ENCODE peak calls at places on chromosomes 12 and 14, in six cellular contexts. One of them, this sample, is unnamed.

GRCh38 chr12:6241495-6241894 is 41.3 kb downstream of the CD9 start:
- DNase-seq in A549: no peak
- DNase-seq in HepG2: no peak
- DNase-seq in K562: peak
- DNase-seq in GM12878: no peak
- DNase-seq in endothelial cell of umbilical vein: peak
- DNase-seq in this sample: no peak

GRCh38 chr12:57864382-57864781 is 17.9 kb upstream of the CTDSP2 start:
- DNase-seq in A549: no peak
- DNase-seq in HepG2: no peak
- DNase-seq in K562: no peak
- DNase-seq in GM12878: no peak
- DNase-seq in endothelial cell of umbilical vein: no peak
- DNase-seq in this sample: no peak

GRCh38 chr12:89707992-89708792 is 446 bp downstream of the ATP2B1 start:
- DNase-seq in A549: peak
- DNase-seq in HepG2: no peak
- DNase-seq in K562: peak
- DNase-seq in GM12878: no peak
- DNase-seq in endothelial cell of umbilical vein: peak
- DNase-seq in this sample: peak

GRCh38 chr12:79692860-79693605 is 2.3 kb upstream of the PAWR start:
- DNase-seq in A549: no peak
- DNase-seq in HepG2: no peak
- DNase-seq in K562: no peak
- DNase-seq in GM12878: no peak
- DNase-seq in endothelial cell of umbilical vein: no peak
- DNase-seq in this sample: no peak

GRCh38 chr12:6078378-6079083 is 45.9 kb downstream of the VWF start:
- DNase-seq in A549: no peak
- DNase-seq in HepG2: no peak
- DNase-seq in K562: no peak
- DNase-seq in GM12878: no peak
- DNase-seq in endothelial cell of umbilical vein: no peak
- DNase-seq in this sample: no peak

GRCh38 chr14:79466938-79467527 is 744.3 kb downstream of the DIO2 start:
- DNase-seq in A549: no peak
- DNase-seq in HepG2: no peak
- DNase-seq in K562: no peak
- DNase-seq in GM12878: no peak
- DNase-seq in endothelial cell of umbilical vein: no peak
- DNase-seq in this sample: no peak

GRCh38 chr12:52603314-52603713 is 2.1 kb upstream of the KRT72 start:
- DNase-seq in A549: no peak
- DNase-seq in HepG2: no peak
- DNase-seq in K562: no peak
- DNase-seq in GM12878: no peak
- DNase-seq in endothelial cell of umbilical vein: no peak
- DNase-seq in this sample: no peak

GRCh38 chr12:84701041-84701440 is 211.6 kb downstream of the SLC6A15 start:
- DNase-seq in A549: no peak
- DNase-seq in HepG2: no peak
- DNase-seq in K562: no peak
- DNase-seq in GM12878: no peak
- DNase-seq in endothelial cell of umbilical vein: no peak
- DNase-seq in this sample: no peak

GRCh38 chr12:20624718-20625117 is 70.4 kb upstream of the SLCO1C1 start:
- DNase-seq in A549: peak
- DNase-seq in HepG2: peak
- DNase-seq in K562: no peak
- DNase-seq in GM12878: no peak
- DNase-seq in endothelial cell of umbilical vein: peak
- DNase-seq in this sample: no peak

GRCh38 chr14:98548071-98548686 is 723.8 kb downstream of the BCL11B start:
- DNase-seq in A549: no peak
- DNase-seq in HepG2: no peak
- DNase-seq in K562: no peak
- DNase-seq in GM12878: no peak
- DNase-seq in endothelial cell of umbilical vein: no peak
- DNase-seq in this sample: no peak

DNA sequence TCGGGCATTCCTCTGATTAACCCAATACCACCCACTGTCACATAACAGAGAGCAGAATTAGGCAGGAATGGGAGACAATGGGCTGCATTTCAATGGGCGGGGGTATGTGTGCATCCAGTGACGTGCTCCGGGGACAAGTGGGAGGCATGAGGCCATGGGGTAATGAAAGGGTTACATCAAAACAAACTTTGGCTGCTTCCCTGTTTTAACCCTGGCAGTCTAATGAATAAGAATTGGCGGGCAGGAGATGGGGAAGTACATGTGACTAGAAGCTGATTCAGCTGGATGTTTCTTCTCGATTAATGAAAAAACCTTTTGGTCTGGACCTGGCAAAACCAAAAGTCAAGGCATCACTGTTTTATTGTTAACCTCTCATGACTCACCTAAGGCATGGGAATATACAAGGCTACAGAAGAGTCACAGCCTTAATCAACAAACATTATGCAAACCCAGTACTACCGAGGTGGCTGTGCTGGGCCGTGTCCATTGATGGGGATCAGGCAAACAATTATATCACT is 44.2 kb downstream of the SOCS2 start:
- DNase-seq in A549: peak
- DNase-seq in HepG2: no peak
- DNase-seq in K562: no peak
- DNase-seq in GM12878: no peak
- DNase-seq in endothelial cell of umbilical vein: no peak
- DNase-seq in this sample: no peak
- TF ChIP-seq POLR2A in A549: no peak
- TF ChIP-seq POLR2A in HepG2: no peak
- TF ChIP-seq POLR2A in K562: no peak
- TF ChIP-seq POLR2A in GM12878: no peak
- TF ChIP-seq POLR2A in endothelial cell of umbilical vein: no peak
- TF ChIP-seq POLR2A in this sample: no peak

GRCh38 chr14:101109981-101110728 is 206.6 kb upstream of the RTL1 start:
- DNase-seq in A549: no peak
- DNase-seq in HepG2: no peak
- DNase-seq in K562: no peak
- DNase-seq in GM12878: no peak
- DNase-seq in endothelial cell of umbilical vein: no peak
- DNase-seq in this sample: no peak
- TF ChIP-seq MAX in A549: no peak
- TF ChIP-seq MAX in HepG2: no peak
- TF ChIP-seq MAX in K562: no peak
- TF ChIP-seq MAX in GM12878: no peak
- TF ChIP-seq MAX in endothelial cell of umbilical vein: no peak
- TF ChIP-seq MAX in this sample: no peak

GRCh38 chr12:69569236-69569635 is 16.0 kb upstream of the CCT2 start:
- DNase-seq in A549: no peak
- DNase-seq in HepG2: no peak
- DNase-seq in K562: no peak
- DNase-seq in GM12878: no peak
- DNase-seq in endothelial cell of umbilical vein: no peak
- DNase-seq in this sample: no peak

GRCh38 chr12:69566603-69567002 is 18.7 kb upstream of the CCT2 start:
- DNase-seq in A549: no peak
- DNase-seq in HepG2: no peak
- DNase-seq in K562: no peak
- DNase-seq in GM12878: no peak
- DNase-seq in endothelial cell of umbilical vein: no peak
- DNase-seq in this sample: peak

GRCh38 chr12:69570000-69570516 is 15.2 kb upstream of the CCT2 start:
- DNase-seq in A549: peak
- DNase-seq in HepG2: no peak
- DNase-seq in K562: no peak
- DNase-seq in GM12878: no peak
- DNase-seq in endothelial cell of umbilical vein: no peak
- DNase-seq in this sample: no peak

GRCh38 chr12:69575346-69575745 is 9.9 kb upstream of the CCT2 start:
- DNase-seq in A549: no peak
- DNase-seq in HepG2: no peak
- DNase-seq in K562: no peak
- DNase-seq in GM12878: no peak
- DNase-seq in endothelial cell of umbilical vein: no peak
- DNase-seq in this sample: no peak

DNA sequence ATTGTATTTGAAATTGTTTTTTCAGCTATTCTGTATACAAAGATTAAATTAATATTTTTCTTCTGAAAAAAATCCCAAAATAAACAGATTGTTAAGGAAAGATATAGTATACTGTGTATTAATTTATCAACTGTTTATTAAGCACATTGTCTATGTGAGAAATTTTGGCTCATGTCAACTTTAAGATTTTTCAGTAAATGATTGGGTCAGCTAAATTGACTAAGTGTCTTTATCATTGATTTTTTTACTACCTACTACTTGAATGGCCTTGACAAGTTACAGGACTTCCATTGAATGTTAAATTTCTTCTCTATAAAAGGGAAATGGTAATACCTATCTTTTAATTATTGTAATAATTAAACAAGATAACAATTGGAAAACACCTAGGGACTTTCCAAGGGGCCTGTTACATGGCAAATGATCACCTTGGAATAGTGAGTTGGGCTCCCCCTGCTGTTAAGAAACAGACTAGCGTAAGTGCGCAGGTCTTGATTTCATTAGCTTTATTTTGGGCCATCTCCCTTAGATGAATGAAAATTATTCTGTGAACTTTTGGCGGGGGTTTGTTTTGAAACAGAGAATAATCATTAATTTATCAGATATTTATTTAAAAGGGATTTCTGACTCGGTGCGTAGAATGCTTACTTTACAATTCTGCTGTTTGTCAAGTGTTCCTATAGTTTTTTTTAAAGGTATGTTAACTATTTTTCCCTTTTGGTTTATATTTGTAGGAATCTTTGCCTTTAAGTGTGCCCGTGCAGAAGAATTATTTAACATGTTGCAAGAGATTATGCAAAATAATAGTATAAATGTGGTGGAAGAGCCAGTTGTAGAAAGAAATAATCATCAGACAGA is 14.5 kb upstream of the CCT2 start:
- DNase-seq in A549: peak
- DNase-seq in HepG2: peak
- DNase-seq in K562: peak
- DNase-seq in GM12878: peak
- DNase-seq in endothelial cell of umbilical vein: peak
- DNase-seq in this sample: peak
- TF ChIP-seq MYC in A549: no peak
- TF ChIP-seq MYC in HepG2: no peak
- TF ChIP-seq MYC in K562: no peak
- TF ChIP-seq MYC in GM12878: no peak
- TF ChIP-seq MYC in endothelial cell of umbilical vein: no peak
- TF ChIP-seq MYC in this sample: no peak

DNA sequence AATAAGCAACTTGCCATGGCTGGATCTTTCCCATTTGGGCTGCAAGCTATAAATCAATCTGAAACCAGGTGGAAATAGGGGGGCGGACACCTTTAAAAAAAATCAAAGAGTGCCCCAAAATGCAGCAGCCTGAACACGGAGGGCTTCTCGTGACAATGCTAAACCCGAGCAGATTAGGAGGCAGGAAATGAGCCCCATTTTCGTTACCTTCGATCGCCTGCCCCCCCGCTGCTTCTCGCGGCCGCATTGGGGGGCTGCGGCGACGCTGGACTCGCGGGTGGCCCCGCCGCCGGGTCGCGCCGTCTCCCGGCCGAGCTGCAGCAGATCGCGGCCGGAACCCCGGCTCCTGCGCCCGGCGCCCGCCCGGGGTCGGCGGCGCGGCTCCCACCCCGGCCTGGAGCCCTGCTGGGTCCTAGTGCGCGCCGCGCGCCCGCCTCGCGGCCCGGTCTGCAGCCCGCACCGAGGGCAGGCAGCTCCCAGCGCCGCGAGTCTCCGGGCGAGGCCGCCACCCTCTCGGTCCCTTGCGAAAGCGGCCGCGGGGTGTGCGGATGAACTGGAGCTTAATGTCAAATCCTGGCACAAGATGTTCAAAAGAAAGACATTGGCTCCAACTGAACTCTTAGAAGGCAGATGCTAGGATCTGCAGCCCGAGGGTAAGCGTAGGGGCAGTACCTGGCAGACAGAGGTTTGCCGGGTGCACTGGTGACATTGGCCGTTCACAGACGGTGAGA is 202.0 kb upstream of the FOXN3 start:
- DNase-seq in A549: peak
- DNase-seq in HepG2: peak
- DNase-seq in K562: peak
- DNase-seq in GM12878: no peak
- DNase-seq in endothelial cell of umbilical vein: peak
- DNase-seq in this sample: peak
- TF ChIP-seq POLR2A in A549: no peak
- TF ChIP-seq POLR2A in HepG2: no peak
- TF ChIP-seq POLR2A in K562: no peak
- TF ChIP-seq POLR2A in GM12878: peak
- TF ChIP-seq POLR2A in endothelial cell of umbilical vein: peak
- TF ChIP-seq POLR2A in this sample: no peak

DNA sequence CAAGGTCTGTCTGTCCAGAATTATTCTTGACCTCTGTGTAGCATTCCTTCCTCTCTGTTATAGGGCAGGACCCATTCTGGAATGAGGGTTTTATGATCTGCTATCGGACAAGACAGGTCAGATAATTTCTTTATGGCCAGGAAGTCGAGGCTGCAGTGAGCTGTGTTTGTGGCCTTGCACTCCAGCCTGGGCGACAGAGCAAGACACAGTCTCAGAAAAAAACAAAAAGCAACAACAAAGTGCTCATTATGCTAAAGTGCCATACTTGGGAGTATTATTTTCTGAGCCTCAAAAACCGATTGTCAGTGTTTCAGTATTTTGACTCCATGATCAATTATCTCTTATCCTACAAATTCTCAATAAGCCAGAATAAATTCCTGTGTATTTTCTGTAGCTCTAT is 4.1 kb downstream of the CIPC start:
- DNase-seq in A549: no peak
- DNase-seq in HepG2: no peak
- DNase-seq in K562: no peak
- DNase-seq in GM12878: no peak
- DNase-seq in endothelial cell of umbilical vein: no peak
- DNase-seq in this sample: no peak
- TF ChIP-seq MAX in A549: no peak
- TF ChIP-seq MAX in HepG2: no peak
- TF ChIP-seq MAX in K562: no peak
- TF ChIP-seq MAX in GM12878: no peak
- TF ChIP-seq MAX in endothelial cell of umbilical vein: no peak
- TF ChIP-seq MAX in this sample: no peak

GRCh38 chr14:49550284-49551184 is 35.6 kb downstream of the RPS29 start:
- DNase-seq in A549: peak
- DNase-seq in HepG2: peak
- DNase-seq in K562: no peak
- DNase-seq in GM12878: no peak
- DNase-seq in endothelial cell of umbilical vein: peak
- DNase-seq in this sample: peak

GRCh38 chr14:49552630-49553029 is 33.5 kb downstream of the RPS29 start:
- DNase-seq in A549: no peak
- DNase-seq in HepG2: no peak
- DNase-seq in K562: no peak
- DNase-seq in GM12878: no peak
- DNase-seq in endothelial cell of umbilical vein: no peak
- DNase-seq in this sample: no peak

GRCh38 chr14:49551569-49551968 is 34.6 kb downstream of the RPS29 start:
- DNase-seq in A549: no peak
- DNase-seq in HepG2: no peak
- DNase-seq in K562: no peak
- DNase-seq in GM12878: no peak
- DNase-seq in endothelial cell of umbilical vein: no peak
- DNase-seq in this sample: no peak

GRCh38 chr14:49549446-49549845 is 36.7 kb downstream of the RPS29 start:
- DNase-seq in A549: no peak
- DNase-seq in HepG2: no peak
- DNase-seq in K562: no peak
- DNase-seq in GM12878: no peak
- DNase-seq in endothelial cell of umbilical vein: no peak
- DNase-seq in this sample: no peak

GRCh38 chr14:49549881-49550280 is 36.3 kb downstream of the RPS29 start:
- DNase-seq in A549: peak
- DNase-seq in HepG2: no peak
- DNase-seq in K562: no peak
- DNase-seq in GM12878: no peak
- DNase-seq in endothelial cell of umbilical vein: no peak
- DNase-seq in this sample: no peak
- TF ChIP-seq MYC in A549: no peak
- TF ChIP-seq MYC in HepG2: no peak
- TF ChIP-seq MYC in K562: no peak
- TF ChIP-seq MYC in GM12878: no peak
- TF ChIP-seq MYC in endothelial cell of umbilical vein: no peak
- TF ChIP-seq MYC in this sample: no peak